ENCODE peak calls at places on chromosomes 16 and 17, in four cellular contexts. D, G, I and N are unnamed samples.

GRCh38 chr17:72590882-72591499 is 470.2 kb downstream of the SOX9 start:
- DNase-seq in D (no peak), G (no peak), I (no peak), N (no peak)

GRCh38 chr16:56190903-56191806 is at the start of gene GNAO1:
- DNase-seq in D (no peak), G (peak), I (no peak), N (peak)

GRCh38 chr17:2709173-2709661 is 2.3 kb downstream of the CLUH start:
- DNase-seq in D (no peak), G (no peak), I (no peak), N (no peak)

GRCh38 chr17:151886-152859 is 14.8 kb downstream of the SCGB1C2 start:
- DNase-seq in D (no peak), G (no peak), I (no peak), N (peak)

GRCh38 chr17:34858941-34859562 is 102.2 kb downstream of the CCT6B start:
- DNase-seq in D (no peak), G (no peak), I (no peak), N (no peak)

GRCh38 chr17:40025559-40025958 is 10.3 kb downstream of the CSF3 start:
- DNase-seq in D (no peak), G (no peak), I (no peak), N (no peak)

GRCh38 chr17:39208136-39208535 is 8.1 kb downstream of the RPL19 start:
- DNase-seq in D (no peak), G (no peak), I (no peak), N (no peak)

GRCh38 chr16:4668313-4668960 is 24.9 kb upstream of the NUDT16L1 start:
- DNase-seq in D (no peak), G (no peak), I (no peak), N (no peak)

GRCh38 chr17:50177983-50178834 is 12.4 kb downstream of the SGCA start:
- DNase-seq in D (peak), G (peak), I (peak), N (no peak)

GRCh38 chr17:1074886-1075665 is 78.1 kb downstream of the TIMM22 start:
- DNase-seq in D (no peak), G (no peak), I (no peak), N (no peak)

GRCh38 chr17:27560668-27561067 is 70.3 kb upstream of the LGALS9 start:
- DNase-seq in D (no peak), G (no peak), I (no peak), N (no peak)

GRCh38 chr17:27558341-27558740 is 72.6 kb upstream of the LGALS9 start:
- DNase-seq in D (no peak), G (no peak), I (no peak), N (no peak)

GRCh38 chr17:27559996-27560481 is 70.9 kb upstream of the LGALS9 start:
- DNase-seq in D (peak), G (no peak), I (no peak), N (no peak)

GRCh38 chr17:27558842-27559505 is 72.0 kb upstream of the LGALS9 start:
- DNase-seq in D (no peak), G (no peak), I (no peak), N (no peak)

DNA sequence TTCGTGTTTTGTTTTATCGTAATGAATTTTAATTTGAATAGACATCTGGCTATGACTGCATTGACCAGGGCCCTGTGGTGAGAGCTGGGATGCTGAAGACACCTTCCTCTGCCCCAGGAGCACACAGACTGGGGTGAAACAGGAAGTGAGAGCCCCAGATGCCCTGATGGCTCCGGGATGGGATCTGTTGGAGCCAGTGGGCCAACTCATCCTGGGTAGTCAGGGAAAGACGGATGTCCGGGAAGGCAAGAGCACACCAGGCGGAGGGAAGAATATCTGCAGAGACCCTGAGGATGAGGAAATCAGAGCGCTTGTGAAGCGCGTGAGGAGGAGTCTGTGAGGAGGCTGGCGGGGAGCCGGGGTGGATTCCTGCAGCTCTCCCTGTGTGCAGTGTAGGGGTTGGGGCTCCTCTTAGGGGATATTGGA is 71.5 kb upstream of the LGALS9 start:
- DNase-seq in D (peak), G (no peak), I (no peak), N (no peak)
- TF ChIP-seq CTCF in D (peak), G (no peak), I (no peak), N (no peak)

DNA sequence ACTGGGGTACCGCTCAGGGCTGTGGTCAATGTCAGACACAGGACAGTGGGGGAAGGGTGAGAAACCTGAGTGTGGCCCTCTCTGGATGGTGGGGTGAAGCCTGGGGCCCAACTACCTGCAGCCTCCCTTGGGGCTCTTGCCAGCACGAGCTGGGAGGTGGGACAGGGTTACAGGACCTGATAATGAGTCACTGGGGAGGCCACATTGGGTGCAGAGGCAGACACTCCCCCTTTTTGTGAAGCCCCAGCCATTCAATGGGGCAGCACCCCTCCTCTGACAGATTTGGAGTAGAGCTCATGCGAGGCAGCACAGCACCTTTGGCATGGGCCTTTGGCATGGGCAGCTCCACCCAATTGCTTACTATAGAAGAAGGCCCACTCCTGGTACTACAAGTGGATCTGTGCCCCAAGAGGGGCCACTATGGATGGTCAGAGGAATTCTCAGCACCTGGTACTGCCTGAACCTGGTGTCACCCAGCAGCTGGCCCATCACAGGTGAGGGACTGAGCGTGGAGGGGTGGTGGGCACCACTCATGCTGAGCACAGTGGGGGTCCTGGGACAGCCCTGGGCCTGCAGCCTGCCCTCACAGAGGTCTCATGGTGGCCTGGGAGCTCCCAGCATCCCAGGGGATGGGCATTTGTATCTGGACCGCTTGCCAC is 45.2 kb upstream of the SMPD3 start:
- DNase-seq in D (no peak), G (no peak), I (no peak), N (no peak)
- TF ChIP-seq CTCF in D (no peak), G (no peak), I (no peak), N (no peak)

DNA sequence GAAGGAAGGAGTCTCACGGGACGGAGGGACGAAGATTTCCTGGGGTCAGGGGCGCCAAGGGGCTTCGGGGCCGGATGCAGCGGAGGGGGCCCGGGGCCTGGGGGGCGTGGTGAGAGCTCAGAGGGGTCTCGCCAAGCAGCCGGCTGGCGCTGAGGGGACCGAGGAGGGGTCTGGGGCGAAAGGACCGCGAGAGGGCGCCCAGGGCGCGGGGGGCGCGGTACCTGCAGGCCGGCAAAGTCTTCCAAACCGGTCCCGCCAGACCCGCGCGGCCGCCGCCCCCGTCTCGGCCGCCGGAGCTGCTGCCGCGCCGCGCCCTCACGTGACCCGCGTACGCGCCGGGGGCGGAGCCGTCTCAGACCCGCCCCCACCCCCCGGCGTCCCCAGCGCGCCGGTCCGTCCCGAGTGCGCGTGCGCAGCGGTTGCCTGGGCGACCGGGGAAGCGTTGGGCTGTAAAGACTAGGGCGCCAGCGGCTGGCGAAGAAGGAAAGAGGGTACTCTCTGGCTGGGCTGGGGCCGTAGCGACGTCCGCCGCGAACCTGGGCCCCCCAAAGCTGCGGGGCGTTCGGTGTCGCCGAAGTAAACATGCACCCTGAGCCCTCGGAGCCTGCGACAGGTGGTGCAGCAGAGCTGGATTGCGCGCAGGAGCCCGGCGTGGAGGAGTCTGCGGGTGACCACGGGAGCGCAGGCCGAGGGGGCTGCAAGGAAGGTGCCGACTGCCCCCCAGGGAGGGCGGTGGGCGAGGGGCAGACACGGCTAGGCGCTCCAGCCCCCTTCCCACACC is at the start of the genes DNAAF1 and HSDL1:
- DNase-seq in D (peak), G (peak), I (peak), N (peak)
- TF ChIP-seq CTCF in D (no peak), G (no peak), I (no peak), N (peak)

GRCh38 chr17:58183514-58183913 is 9.0 kb upstream of the EPX start:
- DNase-seq in D (no peak), G (no peak), I (peak), N (no peak)

GRCh38 chr17:58186591-58186990 is 5.9 kb upstream of the EPX start:
- DNase-seq in D (no peak), G (no peak), I (no peak), N (no peak)

GRCh38 chr17:58184986-58185761 is 7.4 kb upstream of the EPX start:
- DNase-seq in D (no peak), G (no peak), I (peak), N (no peak)

GRCh38 chr17:58184308-58184985 is 8.1 kb upstream of the EPX start:
- DNase-seq in D (peak), G (no peak), I (no peak), N (no peak)

DNA sequence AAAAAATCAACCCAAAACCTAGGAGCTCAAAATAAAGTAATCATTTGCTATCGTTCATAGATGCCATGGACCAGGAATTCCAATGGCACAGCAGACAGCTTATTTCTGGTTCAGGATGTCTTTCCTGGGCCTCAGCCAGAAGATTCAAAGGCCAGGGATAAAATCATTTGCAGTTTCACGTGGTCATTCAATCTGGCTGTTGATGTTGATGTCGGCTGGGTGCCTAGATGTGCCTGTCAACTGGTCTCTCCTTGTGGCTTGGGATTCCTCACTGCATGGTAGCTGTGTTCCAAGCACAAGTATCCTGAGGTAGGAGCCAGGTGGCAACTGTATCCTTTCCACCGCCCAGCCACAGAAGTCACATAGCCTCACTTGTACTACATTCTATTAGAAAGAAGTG is 10.7 kb upstream of the EPX start:
- DNase-seq in D (no peak), G (no peak), I (peak), N (no peak)
- TF ChIP-seq CTCF in D (no peak), G (no peak), I (no peak), N (no peak)

GRCh38 chr16:24906199-24906808 is 60.5 kb downstream of the SLC5A11 start:
- DNase-seq in D (no peak), G (no peak), I (no peak), N (no peak)
- TF ChIP-seq CTCF in D (peak), G (peak), I (peak), N (peak)

GRCh38 chr17:78974635-78975591 is 4.8 kb downstream of the LGALS3BP start:
- DNase-seq in D (peak), G (no peak), I (no peak), N (no peak)
- TF ChIP-seq CTCF in D (no peak), G (no peak), I (no peak), N (no peak)

GRCh38 chr17:48854774-48855476 is 24.1 kb downstream of the CALCOCO2 start:
- DNase-seq in D (no peak), G (no peak), I (no peak), N (no peak)

GRCh38 chr17:48856122-48856821 is 25.4 kb downstream of the CALCOCO2 start:
- DNase-seq in D (no peak), G (no peak), I (no peak), N (no peak)

GRCh38 chr17:48860034-48860433 is 29.2 kb downstream of the CALCOCO2 start:
- DNase-seq in D (no peak), G (no peak), I (no peak), N (no peak)
- TF ChIP-seq CTCF in D (peak), G (no peak), I (no peak), N (peak)

DNA sequence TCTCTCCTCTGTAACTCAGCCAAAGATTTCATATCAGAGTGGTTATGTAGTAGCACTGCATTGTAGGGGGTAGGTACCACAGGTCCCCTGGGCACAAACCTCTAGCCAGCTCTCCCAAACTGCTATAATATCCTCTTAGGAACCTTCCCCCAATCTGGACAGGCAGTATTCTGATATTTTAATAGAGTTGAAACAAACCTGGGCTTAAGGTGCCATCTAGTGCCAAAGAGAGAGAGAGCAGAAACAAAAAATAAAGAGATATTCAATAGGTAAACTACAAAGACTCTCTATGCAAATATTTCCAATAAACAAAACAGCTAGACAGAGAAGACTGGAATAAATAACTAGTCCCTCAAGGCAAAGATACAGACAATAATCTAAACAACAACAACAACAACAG is 1070.0 kb downstream of the CDH11 start:
- DNase-seq in D (no peak), G (no peak), I (no peak), N (no peak)
- TF ChIP-seq CTCF in D (peak), G (no peak), I (peak), N (peak)

GRCh38 chr16:30986129-30986991 is 1.4 kb downstream of the HSD3B7 start:
- DNase-seq in D (no peak), G (no peak), I (no peak), N (no peak)

GRCh38 chr16:30985401-30986128 is 558 bp downstream of the HSD3B7 start:
- DNase-seq in D (no peak), G (no peak), I (no peak), N (no peak)

GRCh38 chr16:30983898-30984610 is 953 bp upstream of the HSD3B7 start:
- DNase-seq in D (no peak), G (no peak), I (no peak), N (no peak)

GRCh38 chr16:30983289-30983889 is 1.6 kb upstream of the HSD3B7 start:
- DNase-seq in D (no peak), G (no peak), I (no peak), N (no peak)

GRCh38 chr16:30984669-30985400 is at the start of gene HSD3B7:
- DNase-seq in D (peak), G (peak), I (peak), N (peak)
- TF ChIP-seq CTCF in D (peak), G (peak), I (peak), N (peak)

DNA sequence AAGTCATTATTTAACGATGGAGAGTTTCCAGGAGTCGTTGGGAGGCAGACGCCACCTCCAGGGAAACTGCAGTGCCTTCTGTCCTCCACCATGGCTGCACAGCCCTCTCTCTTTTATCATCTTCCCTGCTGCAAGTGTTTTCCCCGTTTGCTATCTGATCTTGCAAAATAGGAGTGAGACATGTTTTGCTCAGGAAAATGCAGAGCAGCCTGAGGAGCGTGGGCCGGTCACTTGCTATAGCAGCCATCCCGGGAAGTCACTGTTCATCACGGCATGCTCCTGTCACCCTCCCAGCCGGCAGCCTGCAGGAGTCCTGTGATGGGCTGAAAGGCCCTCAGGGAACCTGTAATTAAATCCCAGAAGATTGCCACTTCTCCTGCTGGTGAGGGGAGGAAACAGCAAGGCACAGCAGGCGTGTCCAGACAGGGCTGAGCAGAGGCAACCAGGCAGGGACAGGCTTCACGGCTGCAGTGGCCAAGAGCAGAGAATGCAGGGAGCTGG is 143.1 kb downstream of the GSG1L start:
- DNase-seq in D (no peak), G (no peak), I (no peak), N (no peak)
- TF ChIP-seq CTCF in D (peak), G (no peak), I (no peak), N (peak)